ENCODE peak calls at places on chromosome 2, in ten cellular contexts. R, J, A, W, B, K, N, E, T and Q are unnamed samples.

GRCh38 chr2:112493858-112494648 is 12.1 kb downstream of the TTL start:
- DNase-seq in R (no peak), J (peak; percentile 28), A (peak; percentile 23), W (no peak), B (no peak), K (no peak), N (no peak), E (no peak), T (peak; percentile 65), Q (no peak)

GRCh38 chr2:62501794-62502500 is 4.0 kb downstream of the TMEM17 start:
- DNase-seq in R (no peak), J (peak; percentile 1), A (no peak), W (no peak), B (no peak), K (peak; percentile 49), N (no peak), E (no peak), T (peak; percentile 54), Q (no peak)

GRCh38 chr2:206083602-206084467 is 2.1 kb downstream of the INO80D start:
- DNase-seq in R (no peak), J (no peak), A (no peak), W (peak; percentile 67), B (no peak), K (no peak), N (no peak), E (no peak), T (peak; percentile 16), Q (peak; percentile 61)

GRCh38 chr2:43041661-43042360 is 184.6 kb downstream of the ZFP36L2 start:
- DNase-seq in R (peak; percentile 83), J (peak; percentile 85), A (peak; percentile 89), W (no peak), B (no peak), K (peak; percentile 98), N (no peak), E (no peak), T (peak; percentile 88), Q (no peak)

GRCh38 chr2:45173513-45173912 is 164.3 kb upstream of the SIX2 start:
- DNase-seq in R (no peak), J (no peak), A (peak; percentile 81), W (peak; percentile 18), B (no peak), K (no peak), N (no peak), E (no peak), T (peak; percentile 97), Q (no peak)

GRCh38 chr2:29309090-29310054 is 194.2 kb downstream of the CLIP4 start:
- DNase-seq in R (no peak), J (peak; percentile 72), A (no peak), W (peak; percentile 80), B (peak; percentile 21), K (peak; percentile 55), N (no peak), E (peak; percentile 30), T (peak; percentile 47), Q (peak; percentile 62)

GRCh38 chr2:42351864-42352263 is 9.2 kb downstream of the COX7A2L start:
- DNase-seq in R (no peak), J (no peak), A (no peak), W (no peak), B (no peak), K (no peak), N (no peak), E (no peak), T (no peak), Q (no peak)

GRCh38 chr2:50859110-50859509 is 172.8 kb downstream of the NRXN1 start:
- DNase-seq in R (no peak), J (no peak), A (no peak), W (no peak), B (no peak), K (no peak), N (no peak), E (no peak), T (no peak), Q (no peak)

GRCh38 chr2:64204006-64204632 is 59.9 kb upstream of the PELI1 start:
- DNase-seq in R (peak; percentile 42), J (no peak), A (no peak), W (peak; percentile 92), B (no peak), K (no peak), N (no peak), E (no peak), T (peak; percentile 90), Q (peak; percentile 63)

GRCh38 chr2:85938456-85938855 is 49.7 kb upstream of the ST3GAL5 start:
- DNase-seq in R (no peak), J (no peak), A (no peak), W (no peak), B (no peak), K (no peak), N (no peak), E (no peak), T (no peak), Q (no peak)